ENCODE peak calls at places on chromosomes 12 and 14, in seven cellular contexts. P is dorsolateral prefrontal cortex; E is mucosa of descending colon; V is lung; F is A673; D is GM23338; M is CD8-positive, alpha-beta T cell. R is an unnamed sample.

GRCh38 chr12:95208678-95209077 is 8.6 kb downstream of the FGD6 start:
- DNase-seq in P (no peak), E (no peak), V (no peak), F (no peak), D (no peak), M (no peak), R (no peak)

GRCh38 chr14:98907981-98908544 is 363.9 kb downstream of the BCL11B start:
- DNase-seq in P (no peak), E (no peak), V (no peak), F (no peak), D (no peak), M (no peak), R (no peak)

GRCh38 chr14:68878908-68879307 is 86.0 kb upstream of the ZFP36L1 start:
- DNase-seq in P (no peak), E (no peak), V (no peak), F (no peak), D (no peak), M (no peak), R (no peak)

GRCh38 chr14:88547386-88547780 is 7.4 kb downstream of the PTPN21 start:
- DNase-seq in P (no peak), E (no peak), V (no peak), F (no peak), D (no peak), M (no peak), R (no peak)

GRCh38 chr14:50542941-50543418 is 10.6 kb upstream of the MAP4K5 start:
- DNase-seq in P (peak), E (no peak), V (peak), F (peak), D (peak), M (peak), R (no peak)

GRCh38 chr14:67532998-67533753 is at the start of gene PLEKHH1:
- DNase-seq in P (peak), E (peak), V (peak), F (peak), D (peak), M (no peak), R (peak)

GRCh38 chr14:94461526-94462218 is 9.1 kb upstream of the SERPINA11 start:
- DNase-seq in P (no peak), E (no peak), V (no peak), F (no peak), D (no peak), M (no peak), R (no peak)

GRCh38 chr12:118880745-118881144 is 100.6 kb upstream of the SRRM4 start:
- DNase-seq in P (no peak), E (no peak), V (no peak), F (no peak), D (no peak), M (no peak), R (no peak)

GRCh38 chr14:103923863-103924262 is 4.4 kb upstream of the TDRD9 start:
- DNase-seq in P (no peak), E (no peak), V (no peak), F (no peak), D (no peak), M (no peak), R (no peak)

GRCh38 chr14:82060219-82060618 is 526.6 kb upstream of the SEL1L start:
- DNase-seq in P (no peak), E (no peak), V (no peak), F (no peak), D (peak), M (no peak), R (no peak)

GRCh38 chr12:25241171-25242020 is 9.3 kb downstream of the KRAS start:
- DNase-seq in P (no peak), E (no peak), V (no peak), F (peak), D (peak), M (peak), R (no peak)

GRCh38 chr12:27474344-27474743 is 27.8 kb downstream of the SMCO2 start:
- DNase-seq in P (no peak), E (no peak), V (no peak), F (no peak), D (no peak), M (no peak), R (no peak)

GRCh38 chr14:61527325-61528100 is 167.8 kb upstream of the HIF1A start:
- DNase-seq in P (no peak), E (no peak), V (no peak), F (no peak), D (no peak), M (no peak), R (no peak)

GRCh38 chr12:118102070-118102469 is 1.7 kb downstream of the VSIG10 start:
- DNase-seq in P (no peak), E (no peak), V (peak), F (no peak), D (no peak), M (no peak), R (no peak)

GRCh38 chr14:61226015-61226654 is 55.0 kb downstream of the TMEM30B start:
- DNase-seq in P (no peak), E (no peak), V (no peak), F (no peak), D (no peak), M (no peak), R (no peak)

GRCh38 chr14:103281496-103282231 is 52.4 kb upstream of the EIF5 start:
- DNase-seq in P (peak), E (no peak), V (no peak), F (peak), D (peak), M (no peak), R (no peak)

GRCh38 chr14:32017587-32017986 is 59.5 kb upstream of the ARHGAP5 start:
- DNase-seq in P (no peak), E (no peak), V (no peak), F (no peak), D (no peak), M (no peak), R (no peak)

GRCh38 chr12:10595881-10596280 is 17.5 kb downstream of the MAGOHB start:
- DNase-seq in P (no peak), E (no peak), V (no peak), F (no peak), D (no peak), M (no peak), R (no peak)

DNA sequence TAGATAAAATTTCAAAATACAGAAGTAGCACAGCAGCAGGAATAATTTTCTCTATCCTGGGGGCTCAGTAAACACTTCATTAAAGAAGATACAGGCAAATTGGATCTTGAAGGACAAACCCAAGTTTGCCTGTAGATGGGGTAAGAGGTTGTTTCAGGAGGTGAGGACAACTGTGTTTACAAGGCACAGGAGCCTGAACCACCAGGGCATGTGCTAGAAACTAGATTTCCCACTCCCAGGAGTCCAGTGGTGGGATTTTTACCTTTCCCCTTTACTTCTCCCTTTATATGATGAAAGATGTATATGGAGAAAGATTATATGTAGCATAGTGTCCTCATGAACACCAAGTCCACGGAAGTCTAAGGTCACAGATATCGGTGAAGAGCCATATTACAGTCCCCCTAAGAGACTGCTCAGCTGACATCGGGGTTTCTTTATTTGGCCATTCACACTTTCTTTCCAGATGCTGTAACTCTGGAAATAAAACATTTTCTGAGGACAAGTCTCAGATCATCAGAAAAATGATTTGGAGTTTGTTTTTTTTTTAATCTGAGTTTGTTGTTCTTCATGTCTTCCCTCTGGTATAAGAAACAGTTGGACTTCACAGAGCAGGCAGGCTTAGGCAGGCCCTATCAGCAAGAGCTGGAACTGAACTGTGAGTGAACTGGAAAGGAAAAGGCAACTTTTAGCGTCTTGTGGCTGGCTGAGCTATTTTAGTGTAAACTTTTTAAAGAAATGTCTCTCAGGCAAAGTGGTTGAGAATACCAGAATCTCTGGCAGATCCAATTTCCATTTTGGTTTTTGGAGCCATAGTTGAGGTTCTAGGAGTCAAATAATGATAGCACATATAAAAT is 8.0 kb upstream of the EVL start:
- DNase-seq in P (no peak), E (no peak), V (no peak), F (peak), D (peak), M (peak), R (no peak)
- TF ChIP-seq CTCF in P (peak), E (no peak), V (peak), F (peak), D (peak), M (peak), R (peak)

GRCh38 chr14:99945732-99946651 is 119.2 kb upstream of the EVL start:
- DNase-seq in P (no peak), E (no peak), V (no peak), F (peak), D (no peak), M (peak), R (peak)

GRCh38 chr14:99943620-99944019 is 121.6 kb upstream of the EVL start:
- DNase-seq in P (no peak), E (no peak), V (no peak), F (no peak), D (no peak), M (no peak), R (no peak)

GRCh38 chr14:99944241-99944651 is 121.0 kb upstream of the EVL start:
- DNase-seq in P (no peak), E (peak), V (no peak), F (no peak), D (no peak), M (no peak), R (no peak)

GRCh38 chr14:99947695-99948094 is 117.5 kb upstream of the EVL start:
- DNase-seq in P (no peak), E (no peak), V (no peak), F (no peak), D (no peak), M (no peak), R (no peak)

DNA sequence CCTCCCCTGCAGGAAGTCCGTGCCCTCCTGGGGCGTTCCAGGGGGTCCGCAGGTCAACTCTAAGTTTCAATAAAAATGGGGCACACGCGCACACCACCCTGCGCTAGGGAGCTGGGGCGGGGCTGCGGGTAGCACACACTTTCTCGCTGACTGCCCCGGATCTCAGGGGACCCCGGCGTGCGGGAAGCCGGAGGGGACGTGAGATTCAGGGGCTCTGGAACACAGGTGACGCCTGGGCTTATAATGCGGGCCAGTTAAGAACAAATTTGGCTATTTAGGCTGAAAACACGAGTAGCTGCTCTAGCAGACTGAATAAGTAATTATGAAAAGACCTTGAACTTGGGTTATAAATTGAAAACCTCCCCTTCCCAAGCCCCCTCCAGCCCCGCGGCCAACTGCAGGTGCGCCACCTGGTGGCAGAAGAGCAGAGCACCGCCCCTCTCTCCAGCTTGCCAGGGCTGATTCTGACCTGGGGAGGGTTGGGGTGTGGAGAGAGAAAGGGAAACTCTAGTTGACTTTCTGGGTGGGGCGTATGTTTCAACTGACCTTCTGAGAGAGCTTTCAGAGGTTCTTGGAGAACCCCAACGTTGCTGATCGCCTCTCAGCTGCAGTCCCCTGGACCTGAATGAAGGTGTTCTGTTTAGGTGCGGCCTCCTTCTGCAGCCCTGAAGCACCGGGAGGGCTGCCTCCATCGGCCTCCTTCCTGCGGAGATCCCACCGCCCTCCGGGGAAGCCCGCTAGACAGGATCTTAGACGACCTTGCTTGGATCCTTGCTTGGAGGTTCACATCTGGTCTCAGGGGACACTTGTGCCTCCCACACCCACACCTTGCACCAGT is 118.4 kb upstream of the EVL start:
- DNase-seq in P (peak), E (peak), V (no peak), F (peak), D (peak), M (peak), R (peak)
- H3K4me3 ChIP-seq in P (peak), E (no peak), V (no peak), F (peak), D (peak), M (peak), R (no peak)

DNA sequence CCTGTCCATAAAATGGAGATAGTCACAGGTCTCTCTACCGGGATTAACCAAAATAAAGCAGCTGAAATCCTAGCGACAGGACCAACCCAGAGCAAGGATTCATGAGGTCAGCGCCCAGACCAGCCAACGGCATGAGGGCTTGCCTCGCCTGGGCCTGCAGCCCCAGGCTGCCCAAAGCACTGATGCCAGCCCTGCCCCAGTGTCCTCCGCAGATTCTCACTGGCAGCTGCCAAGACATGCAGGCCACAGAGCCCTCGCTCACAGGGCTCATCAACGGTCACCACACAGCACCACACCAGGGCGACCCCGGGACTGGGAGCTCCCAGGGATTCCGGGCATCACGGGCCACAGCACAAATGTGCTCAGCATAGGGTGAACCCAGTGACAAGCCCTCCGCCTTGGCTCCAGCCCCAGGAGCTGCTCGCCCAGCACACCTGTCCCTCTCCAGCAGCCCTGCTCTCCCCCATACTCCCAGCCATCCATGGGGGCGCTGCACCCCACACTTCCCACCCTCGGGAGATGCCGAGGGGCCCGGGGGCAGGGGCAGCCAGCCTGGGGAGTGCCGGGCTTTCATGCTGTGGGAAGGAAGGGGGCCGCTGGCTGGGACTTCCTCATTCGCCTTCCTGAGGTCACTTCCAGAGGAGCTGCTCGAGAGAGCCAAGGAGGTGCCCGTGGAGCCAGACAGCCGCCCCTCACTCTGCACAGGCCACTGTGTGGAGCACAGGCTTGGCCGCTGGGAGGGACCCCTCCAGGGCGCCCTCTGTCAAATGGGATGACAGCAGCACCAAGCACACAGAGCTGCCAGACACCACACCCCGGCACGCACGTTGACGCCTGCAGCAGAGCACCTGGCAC is 14.1 kb downstream of the RAB35 start:
- DNase-seq in P (peak), E (no peak), V (no peak), F (no peak), D (peak), M (no peak), R (no peak)
- TF ChIP-seq CTCF in P (no peak), E (no peak), V (no peak), F (no peak), D (peak), M (no peak), R (no peak)

GRCh38 chr14:102234331-102235264 is 70.4 kb downstream of the MOK start:
- DNase-seq in P (no peak), E (no peak), V (no peak), F (peak), D (no peak), M (no peak), R (no peak)
- H3K4me3 ChIP-seq in P (no peak), E (no peak), V (no peak), F (peak), D (no peak), M (no peak), R (no peak)

DNA sequence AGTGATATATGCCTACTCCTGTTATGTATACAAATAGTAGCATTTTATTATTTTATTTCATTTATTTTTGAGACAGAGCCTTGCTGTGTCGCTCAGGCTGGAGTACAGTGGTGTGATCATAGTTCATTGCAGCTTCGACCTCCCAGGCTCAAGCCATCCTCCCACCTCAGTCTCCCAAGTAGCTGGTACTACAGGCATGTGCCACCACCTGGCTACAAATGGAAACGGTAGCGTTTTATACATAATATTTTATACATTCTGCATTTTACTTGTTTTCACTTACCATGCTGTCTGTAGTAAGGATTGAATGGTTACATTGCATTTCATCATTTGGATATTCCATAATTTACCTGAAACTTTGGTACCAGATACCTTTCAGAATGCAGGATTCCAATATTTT is 14.1 kb downstream of the C1R start:
- DNase-seq in P (no peak), E (no peak), V (no peak), F (no peak), D (no peak), M (no peak), R (no peak)
- TF ChIP-seq CTCF in P (no peak), E (no peak), V (no peak), F (peak), D (no peak), M (no peak), R (peak)

DNA sequence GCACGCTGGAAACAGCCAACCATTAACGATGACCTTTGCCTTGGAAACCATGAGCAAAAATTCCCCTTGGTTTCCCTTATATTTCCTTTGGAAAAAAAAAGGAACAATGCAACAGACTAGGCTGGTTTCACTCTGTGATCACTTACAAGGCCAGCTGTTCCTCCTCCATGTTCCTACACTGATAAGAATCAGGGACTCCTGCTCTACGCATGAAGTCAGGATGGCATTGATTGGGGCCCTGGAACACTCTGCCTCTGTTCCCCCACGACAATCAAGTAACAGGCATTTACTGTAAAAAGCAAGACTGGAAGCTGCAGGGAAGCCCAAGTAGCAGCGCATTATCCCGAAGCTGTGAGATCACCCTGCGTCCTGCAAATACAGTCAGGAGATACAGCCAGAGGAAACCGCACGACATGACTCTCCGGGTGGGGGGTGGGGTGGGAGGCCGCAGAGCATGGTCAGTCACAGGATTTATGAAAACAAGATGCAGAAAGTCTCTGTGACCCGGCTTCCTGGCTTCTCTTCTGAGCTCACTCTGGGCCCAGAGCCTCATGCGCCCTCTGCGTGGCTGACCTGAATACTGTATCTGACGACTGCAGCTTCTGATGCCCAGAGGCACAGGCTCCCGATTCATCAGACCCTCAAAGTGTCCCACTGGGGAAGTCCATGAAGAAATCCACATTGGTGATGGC is 31.1 kb downstream of the SSH1 start:
- DNase-seq in P (peak), E (no peak), V (no peak), F (no peak), D (no peak), M (no peak), R (peak)
- H3K4me3 ChIP-seq in P (peak), E (no peak), V (no peak), F (no peak), D (no peak), M (no peak), R (no peak)

GRCh38 chr12:62297321-62297720 is 37.1 kb downstream of the USP15 start:
- DNase-seq in P (no peak), E (no peak), V (no peak), F (no peak), D (no peak), M (no peak), R (no peak)
- TF ChIP-seq CTCF in P (no peak), E (no peak), V (no peak), F (no peak), D (no peak), M (no peak), R (no peak)

GRCh38 chr12:121289962-121290361 is 6.5 kb downstream of the CAMKK2 start:
- DNase-seq in P (peak), E (no peak), V (no peak), F (no peak), D (no peak), M (no peak), R (no peak)

GRCh38 chr12:121288158-121288848 is 8.2 kb downstream of the CAMKK2 start:
- DNase-seq in P (no peak), E (no peak), V (no peak), F (no peak), D (no peak), M (no peak), R (no peak)

GRCh38 chr12:121287267-121287954 is 9.1 kb downstream of the CAMKK2 start:
- DNase-seq in P (peak), E (no peak), V (no peak), F (no peak), D (no peak), M (no peak), R (no peak)

GRCh38 chr12:121290410-121290809 is 6.1 kb downstream of the CAMKK2 start:
- DNase-seq in P (no peak), E (no peak), V (no peak), F (no peak), D (no peak), M (no peak), R (no peak)

DNA sequence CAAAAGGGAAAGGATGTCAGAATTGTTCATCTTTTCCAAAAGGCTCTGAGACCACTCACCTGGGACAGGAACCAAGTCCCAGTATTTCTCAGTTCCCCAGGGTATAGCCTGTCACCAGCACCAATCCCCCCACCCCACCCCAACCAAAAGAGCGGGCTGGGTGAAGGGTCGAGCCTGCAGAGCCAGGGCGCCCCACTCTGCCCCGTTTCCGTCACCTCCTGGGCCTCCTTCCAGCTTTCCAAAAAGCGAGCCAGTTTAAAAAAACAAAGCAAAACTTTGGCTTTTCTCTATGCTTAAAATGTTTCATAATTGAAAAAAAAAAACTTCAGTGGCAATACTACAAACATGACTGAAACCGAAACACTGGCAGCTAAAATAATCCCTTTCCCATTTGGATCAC is 7.6 kb downstream of the CAMKK2 start:
- DNase-seq in P (no peak), E (no peak), V (no peak), F (no peak), D (no peak), M (no peak), R (no peak)
- H3K4me3 ChIP-seq in P (peak), E (no peak), V (no peak), F (no peak), D (no peak), M (no peak), R (no peak)

GRCh38 chr12:68686595-68687521 is at the start of gene NUP107:
- DNase-seq in P (peak), E (peak), V (peak), F (peak), D (peak), M (peak), R (peak)
- TF ChIP-seq CTCF in P (peak), E (peak), V (no peak), F (no peak), D (no peak), M (no peak), R (no peak)

R was measured in GM06990.